ENCODE peak calls at places on chromosomes 4 and X, in five cellular contexts. F is CD8-positive, alpha-beta T cell; R is thoracic aorta; J is upper lobe of left lung; Y is Peyer's patch. B is an unnamed sample.
A peak's percentile ranks its signal among the peaks of the same experiment; 100 is the strongest.

GRCh38 chr4:169485791-169486742 is 126.3 kb downstream of the NEK1 start:
- DNase-seq in Y (no peak), J (no peak), F (peak; percentile 18), R (no peak), B (no peak)

GRCh38 chr4:152188801-152189200 is 347.1 kb downstream of the FBXW7 start:
- DNase-seq in Y (no peak), F (no peak), J (no peak), R (no peak), B (no peak)

GRCh38 chr4:134201216-134202098 is at the start of gene PABPC4L:
- DNase-seq in R (no peak), J (peak; percentile 86), Y (peak; percentile 36), F (no peak), B (no peak)

GRCh38 chr4:43374352-43374751 is 481.8 kb downstream of the GRXCR1 start:
- DNase-seq in F (no peak), J (no peak), Y (no peak), R (no peak), B (no peak)

GRCh38 chrX:19682712-19683331 is 167.5 kb upstream of the MAP3K15 start:
- DNase-seq in R (no peak), J (no peak), Y (peak; percentile 50), F (peak; percentile 76), B (no peak)

GRCh38 chr4:915595-915994 is 16.5 kb downstream of the GAK start:
- DNase-seq in Y (no peak), F (no peak), R (no peak), J (no peak), B (no peak)

GRCh38 chr4:3489451-3489962 is 26.4 kb downstream of the DOK7 start:
- DNase-seq in R (no peak), F (no peak), J (peak; percentile 81), Y (no peak), B (no peak)

GRCh38 chr4:70801265-70801809 is 38.4 kb downstream of the GRSF1 start:
- DNase-seq in F (no peak), Y (no peak), J (no peak), R (no peak), B (no peak)

GRCh38 chr4:118746251-118746919 is 61.2 kb downstream of the METTL14 start:
- DNase-seq in F (no peak), R (no peak), J (no peak), Y (no peak), B (no peak)

GRCh38 chr4:142021181-142021580 is 384.8 kb downstream of the IL15 start:
- DNase-seq in Y (no peak), J (no peak), F (no peak), R (no peak), B (no peak)

GRCh38 chrX:153722704-153723350 is 1.4 kb downstream of the BCAP31 start:
- DNase-seq in F (no peak), Y (no peak), J (no peak), R (no peak), B (no peak)

GRCh38 chr4:107734120-107734519 is 14.1 kb upstream of the PAPSS1 start:
- DNase-seq in J (no peak), F (no peak), R (no peak), Y (no peak), B (no peak)

GRCh38 chr4:101471201-101471600 is 123.9 kb upstream of the PPP3CA start:
- DNase-seq in Y (no peak), R (no peak), J (no peak), F (no peak), B (no peak)

GRCh38 chr4:56739104-56739777 is 58.1 kb upstream of the HOPX start:
- DNase-seq in R (no peak), F (no peak), J (no peak), Y (no peak), B (no peak)

GRCh38 chrX:13658602-13659001 is 5.7 kb downstream of the TCEANC start:
- DNase-seq in R (no peak), J (no peak), Y (no peak), F (no peak), B (no peak)

GRCh38 chr4:183098080-183098722 is 856 bp upstream of the WWC2 start:
- DNase-seq in R (no peak), J (peak; percentile 95), Y (peak; percentile 62), F (peak; percentile 11), B (no peak)

GRCh38 chrX:129984196-129984962 is 1.9 kb downstream of the BCORL1 start:
- DNase-seq in J (peak; percentile 89), Y (peak; percentile 58), R (no peak), F (peak; percentile 35), B (no peak)

GRCh38 chr4:10596586-10597285 is 87.8 kb downstream of the CLNK start:
- DNase-seq in J (no peak), Y (no peak), F (no peak), R (no peak), B (no peak)

DNA sequence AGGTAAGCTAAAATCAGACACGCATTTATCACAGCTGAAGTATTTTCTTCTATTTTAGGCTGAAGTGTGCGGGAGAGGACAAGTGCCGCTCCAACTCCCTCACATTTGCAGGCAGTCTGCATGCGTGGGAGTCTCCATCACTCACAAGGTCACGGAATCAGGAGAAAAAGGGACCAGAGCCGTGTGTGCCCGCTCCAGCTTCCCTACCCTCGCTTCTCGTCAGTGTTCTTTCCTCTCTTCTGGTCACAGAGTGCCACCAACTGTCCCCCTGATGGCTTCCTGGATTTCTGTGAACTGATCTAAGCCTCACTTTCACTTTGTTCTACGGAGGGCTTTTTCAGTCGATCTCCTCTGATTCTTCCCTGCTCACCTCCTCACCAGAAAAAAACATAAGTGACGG is 407.3 kb upstream of the AADAT start:
- DNase-seq in J (no peak), F (no peak), R (no peak), Y (no peak), B (no peak)
- H3K4me3 ChIP-seq in J (no peak overlapping the region), F (peak overlapping the region; percentile 25), R (peak overlapping the region; percentile 64), Y (no peak overlapping the region), B (no peak overlapping the region)

GRCh38 chr4:76977731-76978350 is 28.3 kb downstream of the SEPTIN11 start:
- DNase-seq in F (no peak), R (no peak), J (no peak), Y (no peak), B (no peak)
- H3K4me3 ChIP-seq in F (no peak overlapping the region), R (no peak overlapping the region), J (no peak overlapping the region), Y (no peak overlapping the region), B (no peak overlapping the region)

GRCh38 chr4:80012291-80012690 is 60.7 kb downstream of the ANTXR2 start:
- DNase-seq in R (no peak), Y (no peak), F (no peak), J (no peak), B (no peak)

GRCh38 chr4:80016506-80016905 is 56.5 kb downstream of the ANTXR2 start:
- DNase-seq in F (no peak), Y (no peak), R (no peak), J (no peak), B (no peak)

GRCh38 chr4:80015407-80016189 is 57.4 kb downstream of the ANTXR2 start:
- DNase-seq in Y (no peak), R (no peak), F (no peak), J (no peak), B (no peak)

GRCh38 chr4:80014531-80014930 is 58.5 kb downstream of the ANTXR2 start:
- DNase-seq in R (no peak), J (no peak), Y (no peak), F (no peak), B (no peak)

DNA sequence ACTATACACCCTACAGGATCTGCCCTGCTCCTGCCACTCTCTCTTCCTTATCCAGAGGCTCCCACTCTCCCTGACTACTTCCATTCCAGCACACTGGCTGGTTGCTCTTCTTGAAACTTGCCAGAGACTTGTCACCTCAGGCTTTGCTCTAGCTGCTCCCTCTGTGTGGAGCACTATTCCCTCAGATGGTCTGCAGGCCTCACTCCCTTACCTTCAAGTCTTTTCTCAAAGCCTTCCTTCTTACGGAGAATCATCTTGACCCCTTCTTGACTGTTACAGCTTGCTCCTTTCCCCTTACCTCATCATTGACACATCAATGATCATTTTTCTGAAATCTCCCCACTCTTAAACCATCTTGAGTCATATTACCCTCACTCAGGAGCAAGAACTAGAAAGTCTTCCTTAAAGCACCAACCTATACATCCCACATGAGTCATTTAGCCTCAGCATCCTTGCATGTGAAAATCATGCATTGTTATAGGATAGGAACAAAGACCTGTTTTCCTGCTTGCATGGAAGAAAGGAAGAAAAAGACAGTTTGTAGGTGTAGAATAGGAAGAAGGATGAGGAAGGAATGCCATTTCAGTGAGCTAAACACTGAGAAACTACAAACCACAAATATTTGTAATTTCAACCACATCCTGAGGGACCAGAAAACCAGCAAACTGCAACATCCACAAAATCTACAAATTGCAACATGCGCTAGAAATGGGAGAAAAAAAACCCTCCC is 55.7 kb downstream of the ANTXR2 start:
- DNase-seq in J (no peak), Y (no peak), F (no peak), R (no peak), B (no peak)
- H3K4me3 ChIP-seq in J (no peak overlapping the region), Y (no peak overlapping the region), F (no peak overlapping the region), R (no peak overlapping the region), B (no peak overlapping the region)

DNA sequence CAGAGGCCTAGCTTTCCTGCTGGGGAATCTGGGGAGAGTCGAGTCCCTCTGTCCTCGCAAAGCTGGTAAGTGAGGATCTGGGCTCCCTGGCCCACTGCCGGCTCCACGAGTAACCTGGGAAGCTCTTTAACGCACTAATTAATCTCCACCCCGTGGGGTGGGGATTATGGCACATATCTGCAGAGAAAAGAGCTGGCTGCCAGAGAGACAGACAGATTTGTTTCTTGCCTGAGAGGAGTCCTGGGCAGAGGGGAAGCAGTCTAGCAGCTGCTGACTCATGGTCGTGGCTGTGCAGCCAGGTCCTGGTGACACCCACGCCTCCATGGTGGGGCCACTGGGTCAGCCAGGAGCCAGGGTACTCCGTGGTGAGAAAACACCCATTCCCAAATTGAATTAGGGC is 14.0 kb downstream of the SORCS2 start:
- DNase-seq in F (no peak), R (peak; percentile 31), Y (no peak), J (no peak), B (no peak)
- H3K4me3 ChIP-seq in F (no peak overlapping the region), R (peak overlapping the region; percentile 43), Y (no peak overlapping the region), J (no peak overlapping the region), B (no peak overlapping the region)

GRCh38 chr4:181004056-181004455 is 1239.1 kb upstream of the TENM3 start:
- DNase-seq in R (no peak), F (no peak), Y (no peak), J (no peak), B (no peak)

GRCh38 chr4:181007751-181008150 is 1235.5 kb upstream of the TENM3 start:
- DNase-seq in J (no peak), R (no peak), Y (no peak), F (no peak), B (no peak)

GRCh38 chr4:181008164-181008563 is 1235.0 kb upstream of the TENM3 start:
- DNase-seq in J (no peak), F (no peak), Y (no peak), R (no peak), B (no peak)

GRCh38 chr4:181006509-181007290 is 1236.5 kb upstream of the TENM3 start:
- DNase-seq in Y (no peak), F (no peak), J (no peak), R (no peak), B (no peak)
- H3K4me3 ChIP-seq in Y (no peak overlapping the region), F (no peak overlapping the region), J (peak overlapping the region; percentile 18), R (peak overlapping the region; percentile 54), B (peak overlapping the region; percentile 45)

B was measured in esophagus squamous epithelium.